ENCODE peak calls at places on chromosomes 12 and 14, in six cellular contexts. F is Peyer's patch, D is cardiac muscle cell, S is left lung, Z is left ventricle myocardium inferior, I is suprapubic skin. P is an unnamed sample.

GRCh38 chr12:131094831-131095805 is 141.4 kb downstream of the ADGRD1 start:
- DNase-seq in F (peak), D (no peak), S (peak), Z (no peak), I (peak), P (no peak)

GRCh38 chr14:73714656-73715081 is 485 bp upstream of the PNMA1 start:
- DNase-seq in F (no peak), D (peak), S (no peak), Z (no peak), I (no peak), P (no peak)

GRCh38 chr12:47781479-47782371 is 8.7 kb downstream of the SLC48A1 start:
- DNase-seq in F (no peak), D (no peak), S (no peak), Z (no peak), I (peak), P (no peak)

GRCh38 chr14:31568151-31568550 is 6.9 kb downstream of the NUBPL start:
- DNase-seq in F (no peak), D (peak), S (no peak), Z (no peak), I (no peak), P (no peak)

GRCh38 chr14:100536141-100536540 is 51.1 kb downstream of the BEGAIN start:
- DNase-seq in F (peak), D (no peak), S (peak), Z (peak), I (peak), P (no peak)

GRCh38 chr14:89256273-89256672 is 160.8 kb downstream of the FOXN3 start:
- DNase-seq in F (no peak), D (no peak), S (no peak), Z (no peak), I (no peak), P (peak)

GRCh38 chr12:113766880-113767878 is 198.9 kb downstream of the RBM19 start:
- DNase-seq in F (no peak), D (peak), S (no peak), Z (no peak), I (no peak), P (peak)

GRCh38 chr12:30823140-30823669 is 68.5 kb upstream of the CAPRIN2 start:
- DNase-seq in F (peak), D (peak), S (peak), Z (peak), I (peak), P (no peak)

GRCh38 chr12:19168634-19169033 is 39.1 kb downstream of the PLEKHA5 start:
- DNase-seq in F (no peak), D (no peak), S (no peak), Z (no peak), I (no peak), P (no peak)

GRCh38 chr14:61752626-61753025 is 9.6 kb upstream of the SNAPC1 start:
- DNase-seq in F (no peak), D (peak), S (no peak), Z (no peak), I (no peak), P (no peak)

GRCh38 chr12:73421832-73422231 is 1115.8 kb upstream of the ATXN7L3B start:
- DNase-seq in F (no peak), D (no peak), S (no peak), Z (no peak), I (no peak), P (no peak)

GRCh38 chr14:94088516-94088915 is 7.4 kb downstream of the IFI27L1 start:
- DNase-seq in F (no peak), D (no peak), S (no peak), Z (no peak), I (no peak), P (no peak)

GRCh38 chr14:54803396-54803795 is 99.2 kb downstream of the GCH1 start:
- DNase-seq in F (no peak), D (no peak), S (no peak), Z (no peak), I (no peak), P (no peak)

GRCh38 chr14:64723691-64724577 is 19.7 kb downstream of the PLEKHG3 start:
- DNase-seq in F (peak), D (no peak), S (no peak), Z (peak), I (no peak), P (no peak)

GRCh38 chr12:48934312-48934706 is 9.0 kb upstream of the FKBP11 start:
- DNase-seq in F (no peak), D (no peak), S (no peak), Z (no peak), I (no peak), P (peak)
- H3K4me3 ChIP-seq in F (no peak), D (no peak), S (no peak), Z (no peak), I (no peak), P (no peak)

GRCh38 chr14:20848955-20849570 is 42.1 kb upstream of the RNASE3 start:
- DNase-seq in F (no peak), D (no peak), S (no peak), Z (no peak), I (no peak), P (no peak)

GRCh38 chr14:20846560-20846959 is 43.9 kb upstream of the RNASE1 start:
- DNase-seq in F (no peak), D (no peak), S (no peak), Z (no peak), I (no peak), P (no peak)

DNA sequence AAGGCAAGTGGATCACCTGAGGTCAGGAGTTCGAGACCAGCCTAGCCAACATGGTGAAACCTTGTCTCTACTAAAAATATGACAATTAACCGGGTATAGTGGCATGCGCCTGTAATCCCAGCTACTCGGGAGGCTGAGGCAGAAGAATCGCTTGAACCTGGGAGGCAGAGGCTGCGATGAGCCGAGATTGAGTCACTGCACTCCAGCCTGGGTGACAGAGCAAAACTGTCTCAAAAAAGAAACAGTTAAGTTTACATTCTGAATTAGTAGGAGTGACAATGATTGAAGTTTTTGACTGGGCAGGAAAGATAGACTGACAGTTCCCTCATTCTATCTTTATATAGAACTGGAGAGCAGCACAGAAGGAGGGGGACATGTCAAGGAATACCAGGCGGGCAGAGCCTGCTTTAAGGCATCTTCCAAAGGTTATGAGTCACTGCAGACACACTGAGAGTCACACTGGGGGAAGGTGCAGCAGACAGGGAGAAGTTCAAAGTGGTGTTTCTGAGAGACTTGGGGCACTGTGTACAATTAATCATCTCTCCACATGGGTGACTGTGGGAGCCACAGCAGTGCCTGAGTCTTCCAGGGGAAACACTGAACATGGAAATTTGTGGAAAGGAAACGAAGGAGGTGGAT is 42.8 kb upstream of the RNASE3 start:
- DNase-seq in F (no peak), D (peak), S (peak), Z (no peak), I (no peak), P (no peak)
- H3K27ac ChIP-seq in F (no peak), D (peak), S (peak), Z (no peak), I (peak), P (no peak)

GRCh38 chr12:54025507-54026393 is 2.5 kb upstream of the HOXC6 start:
- DNase-seq in F (no peak), D (no peak), S (no peak), Z (no peak), I (no peak), P (peak)

GRCh38 chr12:54024581-54024980 is 3.7 kb upstream of the HOXC6 start:
- DNase-seq in F (no peak), D (no peak), S (no peak), Z (no peak), I (no peak), P (no peak)

GRCh38 chr12:54028324-54029201 is at the start of gene HOXC6:
- DNase-seq in F (no peak), D (no peak), S (no peak), Z (no peak), I (no peak), P (peak)

GRCh38 chr12:54027442-54027786 is 826 bp upstream of the HOXC6 start:
- DNase-seq in F (no peak), D (no peak), S (no peak), Z (no peak), I (no peak), P (no peak)

DNA sequence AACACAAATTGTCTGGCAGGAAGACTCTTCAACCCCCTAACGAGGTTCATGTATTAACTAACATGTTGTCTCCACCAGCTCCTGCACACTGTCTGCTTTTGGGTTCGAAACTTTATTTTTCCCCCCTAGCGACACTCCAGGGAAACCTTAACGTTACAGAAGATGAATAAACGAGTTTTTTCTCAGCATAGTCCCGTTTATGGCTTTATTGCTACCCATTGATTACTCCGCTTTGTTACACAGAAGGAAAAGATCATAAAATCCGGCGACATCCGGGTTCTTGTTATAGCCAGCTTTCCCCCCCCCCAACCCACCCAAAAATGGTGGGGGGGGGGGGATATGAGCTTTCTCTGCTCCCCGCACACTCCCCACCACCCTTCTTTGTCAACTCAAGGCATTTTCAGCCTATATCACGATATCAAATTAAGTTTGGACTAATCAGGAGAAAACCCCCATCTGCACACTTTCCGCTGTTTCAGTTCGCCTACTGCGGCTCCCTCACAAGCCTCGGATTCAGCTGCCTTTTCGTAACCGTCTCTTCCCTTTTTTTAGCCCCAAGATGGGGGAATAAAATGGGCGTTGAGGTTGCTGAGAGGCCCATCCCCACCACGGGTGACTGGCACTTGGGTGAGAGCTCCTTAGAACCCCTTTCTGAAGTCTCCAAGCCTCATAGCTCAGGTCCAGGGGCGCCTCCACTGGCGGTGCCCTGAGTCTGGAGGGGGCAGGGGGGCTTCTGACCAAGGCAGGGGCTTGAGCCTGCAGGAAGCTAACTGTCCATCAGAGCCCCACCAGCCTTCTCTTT is 1.4 kb upstream of the HOXC6 start:
- DNase-seq in F (no peak), D (no peak), S (no peak), Z (no peak), I (no peak), P (no peak)
- H3K4me3 ChIP-seq in F (no peak), D (no peak), S (no peak), Z (no peak), I (peak), P (no peak)

GRCh38 chr14:50230601-50231474 is 540 bp downstream of the SOS2 start:
- DNase-seq in F (peak), D (peak), S (peak), Z (peak), I (peak), P (peak)

GRCh38 chr14:50232276-50232642 is 881 bp upstream of the SOS2 start:
- DNase-seq in F (no peak), D (no peak), S (no peak), Z (no peak), I (no peak), P (no peak)

GRCh38 chr14:50228313-50228712 is 3.1 kb downstream of the SOS2 start:
- DNase-seq in F (no peak), D (no peak), S (no peak), Z (no peak), I (no peak), P (no peak)

GRCh38 chr14:50231475-50232275 is at the start of gene SOS2:
- DNase-seq in F (peak), D (peak), S (peak), Z (peak), I (peak), P (peak)

GRCh38 chr14:50229646-50230045 is 1.7 kb downstream of the SOS2 start:
- DNase-seq in F (no peak), D (no peak), S (no peak), Z (no peak), I (no peak), P (no peak)
- H3K27ac ChIP-seq in F (peak), D (peak), S (no peak), Z (peak), I (peak), P (no peak)

GRCh38 chr14:96423012-96423411 is 31.1 kb downstream of the AK7 start:
- DNase-seq in F (no peak), D (no peak), S (no peak), Z (no peak), I (no peak), P (no peak)

GRCh38 chr14:96421236-96421635 is 29.3 kb downstream of the AK7 start:
- DNase-seq in F (no peak), D (peak), S (no peak), Z (no peak), I (no peak), P (no peak)

GRCh38 chr14:96424104-96424989 is 32.4 kb downstream of the AK7 start:
- DNase-seq in F (peak), D (peak), S (peak), Z (no peak), I (no peak), P (peak)

GRCh38 chr14:96418075-96418474 is 26.1 kb downstream of the AK7 start:
- DNase-seq in F (no peak), D (no peak), S (no peak), Z (no peak), I (no peak), P (no peak)

DNA sequence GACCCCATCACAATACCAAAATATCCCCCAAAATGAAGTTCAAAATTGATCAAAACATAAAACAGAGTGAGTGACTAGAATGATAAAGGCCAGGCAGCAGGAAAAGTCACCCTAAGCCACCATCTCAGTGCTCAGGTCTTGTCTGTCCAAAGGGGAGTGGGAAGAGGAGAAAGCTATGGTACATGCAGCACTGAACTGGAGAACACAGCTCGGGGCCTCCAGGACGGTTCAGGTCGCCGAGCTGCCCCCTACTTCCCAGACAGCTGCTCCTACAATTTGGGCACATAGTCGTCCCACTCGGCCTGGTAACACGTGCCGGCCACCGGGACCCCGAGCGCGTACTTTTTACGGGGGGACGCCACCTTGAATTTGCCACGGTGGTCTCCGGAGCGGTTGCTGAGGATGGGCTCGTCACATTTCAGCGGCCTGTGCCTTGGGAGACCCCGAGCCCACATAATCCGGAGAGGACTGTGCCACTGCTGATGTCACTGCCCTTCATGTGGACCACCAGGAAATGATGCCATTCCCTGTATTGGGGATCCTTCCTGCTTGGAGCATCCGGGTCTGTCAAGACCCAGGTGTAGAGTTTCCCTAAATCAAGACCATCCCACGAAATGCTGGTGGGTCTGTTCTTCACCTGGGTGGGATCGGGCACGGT is 31.6 kb downstream of the AK7 start:
- DNase-seq in F (no peak), D (no peak), S (no peak), Z (no peak), I (no peak), P (no peak)
- H3K4me3 ChIP-seq in F (peak), D (no peak), S (peak), Z (peak), I (peak), P (peak)

DNA sequence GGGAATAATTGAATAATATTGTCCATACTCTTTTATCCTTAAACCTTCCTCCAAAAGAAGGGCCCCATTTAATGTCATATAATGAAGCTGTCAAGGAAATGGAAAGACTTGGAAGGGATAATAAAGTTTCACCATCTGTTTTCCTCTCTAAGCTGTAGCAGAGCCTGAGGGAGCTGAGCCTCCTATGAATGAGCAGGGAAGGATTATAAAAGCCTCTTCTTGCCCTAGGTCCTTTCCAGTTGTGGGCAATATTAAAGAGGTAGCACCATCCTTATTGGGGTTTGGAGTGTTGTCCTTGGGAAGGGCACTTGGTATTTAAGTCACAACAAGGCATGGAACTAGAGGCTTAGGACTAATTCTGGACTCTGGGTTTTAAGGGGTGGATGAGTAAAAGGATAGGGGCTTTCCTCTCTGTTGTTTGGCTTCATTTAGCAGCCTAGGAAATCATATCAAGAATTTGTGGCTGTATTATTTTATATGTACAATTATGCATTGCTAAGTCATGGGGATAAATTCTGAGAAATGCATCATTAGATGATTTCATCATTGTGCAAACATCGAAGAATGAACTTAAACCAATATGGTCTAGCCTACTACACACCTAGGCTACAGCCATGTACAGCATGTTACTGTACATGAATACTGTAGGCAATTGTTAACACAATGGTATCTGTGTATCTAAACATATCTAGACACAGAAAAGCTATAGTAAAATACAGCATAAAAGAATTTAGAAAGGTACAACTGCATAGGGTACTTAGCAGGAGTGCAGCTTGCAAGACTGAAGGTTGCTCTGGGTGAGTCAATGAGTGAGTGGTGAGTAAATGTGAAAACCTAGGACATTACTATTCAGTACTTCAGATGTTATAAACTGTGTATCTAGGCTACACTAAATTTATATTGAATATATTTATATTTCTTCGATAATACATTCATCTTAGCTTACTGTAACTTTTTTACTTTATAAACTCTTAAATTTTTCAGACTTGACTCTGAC is 408.7 kb upstream of the DCN start:
- DNase-seq in F (no peak), D (no peak), S (no peak), Z (no peak), I (no peak), P (no peak)
- H3K27ac ChIP-seq in F (no peak), D (no peak), S (no peak), Z (no peak), I (no peak), P (no peak)

DNA sequence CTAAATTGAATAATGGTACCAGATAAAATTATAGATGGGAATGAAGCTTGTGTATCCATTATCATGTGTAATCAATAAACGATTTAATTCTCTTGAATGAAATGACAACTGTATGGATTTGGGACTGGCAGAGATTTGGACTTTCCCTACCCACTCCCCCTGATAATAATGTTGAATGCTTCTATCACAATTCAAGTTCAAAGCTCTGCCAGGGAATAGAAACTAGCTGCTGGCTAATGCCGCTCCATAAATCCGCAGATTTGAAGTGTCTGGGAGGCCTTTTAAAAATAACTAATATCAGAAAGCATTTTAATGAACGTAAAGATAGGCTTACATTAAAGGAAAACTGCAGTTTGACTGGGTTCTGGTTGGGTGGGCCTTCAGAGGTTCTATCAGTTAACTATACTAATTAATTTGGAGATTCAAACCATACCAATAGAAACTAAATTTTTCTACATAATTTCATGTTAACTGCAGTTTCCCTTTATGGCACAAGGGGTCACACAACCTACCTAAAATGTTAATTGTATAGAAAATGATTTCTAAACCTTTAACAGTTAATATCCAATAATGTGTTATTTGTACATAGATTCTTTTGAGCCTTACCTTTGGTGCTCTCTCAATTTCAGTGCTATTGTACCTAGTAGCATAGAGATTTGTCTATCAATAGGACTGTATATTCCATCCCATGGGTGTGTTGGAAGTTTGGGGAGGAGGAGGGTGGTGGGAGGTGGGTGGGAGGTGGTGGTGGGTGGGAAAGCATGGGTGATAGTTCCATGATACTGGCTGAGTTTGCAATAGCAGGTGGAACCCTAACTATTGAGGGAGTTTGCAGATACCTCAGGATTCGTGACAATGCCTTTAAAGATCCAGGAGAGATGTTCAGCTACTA is 4.9 kb downstream of the HNRNPA1 start:
- DNase-seq in F (no peak), D (no peak), S (no peak), Z (no peak), I (no peak), P (no peak)
- H3K4me3 ChIP-seq in F (no peak), D (peak), S (no peak), Z (peak), I (peak), P (no peak)

P was measured in SJCRH30.